ENCODE peak calls at places on chromosome 12, in seven cellular contexts. W is MM.1S, Z is HCT116, R is OCI-LY7, F is GM23338, P is SK-N-SH, G is GM23248. K is an unnamed sample. For H3K4me1, the result is how much of the 10 kb centered on the place peaks cover.

GRCh38 chr12:92488735-92489134 is 214.1 kb upstream of the PLEKHG7 start:
- DNase-seq in W (no peak), Z (no peak), R (peak), F (no peak), P (no peak), G (no peak), K (no peak)

GRCh38 chr12:29346764-29347421 is 34.1 kb downstream of the ERGIC2 start:
- DNase-seq in W (no peak), Z (no peak), R (no peak), F (no peak), P (no peak), G (peak), K (no peak)

GRCh38 chr12:24565300-24565699 is 383.6 kb downstream of the BCAT1 start:
- DNase-seq in W (no peak), Z (no peak), R (no peak), F (peak), P (no peak), G (no peak), K (no peak)

GRCh38 chr12:50059440-50060119 is 2.2 kb downstream of the ASIC1 start:
- DNase-seq in W (no peak), Z (no peak), R (no peak), F (no peak), P (no peak), G (no peak), K (no peak)

GRCh38 chr12:48853228-48853688 is 1.3 kb upstream of the DDX23 start:
- DNase-seq in W (peak), Z (peak), R (peak), F (peak), P (peak), G (peak), K (peak)

GRCh38 chr12:57214398-57214781 is 2.2 kb upstream of the NXPH4 start:
- DNase-seq in W (peak), Z (no peak), R (peak), F (peak), P (peak), G (peak), K (peak)

GRCh38 chr12:48985475-48985897 is 7.4 kb downstream of the WNT1 start:
- DNase-seq in W (no peak), Z (no peak), R (no peak), F (no peak), P (no peak), G (no peak), K (no peak)

GRCh38 chr12:48043771-48044170 is 39.5 kb upstream of the COL2A1 start:
- DNase-seq in W (no peak), Z (no peak), R (no peak), F (no peak), P (no peak), G (no peak), K (no peak)

GRCh38 chr12:48489012-48489411 is 6.7 kb downstream of the C12orf54 start:
- DNase-seq in W (no peak), Z (no peak), R (no peak), F (no peak), P (no peak), G (peak), K (no peak)

GRCh38 chr12:132559652-132560420 is 50.5 kb downstream of the LRCOL1 start:
- DNase-seq in W (peak), Z (peak), R (peak), F (peak), P (peak), G (peak), K (peak)

GRCh38 chr12:109714141-109714912 is 702 bp downstream of the FAM222A start:
- DNase-seq in W (peak), Z (no peak), R (peak), F (peak), P (peak), G (peak), K (peak)

GRCh38 chr12:103930787-103931536 is 752 bp downstream of the HSP90B1 start:
- DNase-seq in W (peak), Z (no peak), R (peak), F (peak), P (no peak), G (peak), K (peak)

GRCh38 chr12:31388713-31389112 is 62.8 kb upstream of the SINHCAF start:
- DNase-seq in W (no peak), Z (no peak), R (no peak), F (no peak), P (no peak), G (no peak), K (no peak)

GRCh38 chr12:55797068-55797467 is 20.5 kb downstream of the SARNP start:
- DNase-seq in W (no peak), Z (peak), R (peak), F (peak), P (peak), G (peak), K (peak)

GRCh38 chr12:6508087-6508486 is 14.2 kb downstream of the NCAPD2 start:
- DNase-seq in W (no peak), Z (no peak), R (no peak), F (no peak), P (no peak), G (no peak), K (no peak)

GRCh38 chr12:61706783-61707182 is 553.4 kb upstream of the USP15 start:
- DNase-seq in W (no peak), Z (no peak), R (no peak), F (no peak), P (no peak), G (no peak), K (no peak)

GRCh38 chr12:130044991-130045621 is 117.2 kb upstream of the FZD10 start:
- DNase-seq in W (no peak), Z (no peak), R (no peak), F (peak), P (no peak), G (no peak), K (no peak)

GRCh38 chr12:61676520-61676919 is 583.7 kb upstream of the USP15 start:
- DNase-seq in W (no peak), Z (no peak), R (no peak), F (no peak), P (no peak), G (no peak), K (peak)

GRCh38 chr12:116982721-116983502 is 72.2 kb downstream of the FBXW8 start:
- DNase-seq in W (no peak), Z (no peak), R (no peak), F (no peak), P (no peak), G (peak), K (no peak)

GRCh38 chr12:120076651-120077050 is 39.9 kb downstream of the RAB35 start:
- DNase-seq in W (no peak), Z (no peak), R (no peak), F (no peak), P (no peak), G (no peak), K (no peak)

GRCh38 chr12:113835433-113835832 is 130.7 kb downstream of the RBM19 start:
- DNase-seq in W (no peak), Z (no peak), R (no peak), F (no peak), P (no peak), G (no peak), K (no peak)

GRCh38 chr12:48263617-48264016 is 60.5 kb upstream of the OR10AD1 start:
- DNase-seq in W (no peak), Z (no peak), R (no peak), F (no peak), P (no peak), G (no peak), K (no peak)

GRCh38 chr12:212799-213526 is 994 bp downstream of the SLC6A12 start:
- DNase-seq in W (no peak), Z (no peak), R (no peak), F (no peak), P (peak), G (no peak), K (no peak)
- H3K4me3 ChIP-seq in W (peak), Z (no peak), R (no peak), F (no peak), P (no peak), G (no peak), K (peak)

DNA sequence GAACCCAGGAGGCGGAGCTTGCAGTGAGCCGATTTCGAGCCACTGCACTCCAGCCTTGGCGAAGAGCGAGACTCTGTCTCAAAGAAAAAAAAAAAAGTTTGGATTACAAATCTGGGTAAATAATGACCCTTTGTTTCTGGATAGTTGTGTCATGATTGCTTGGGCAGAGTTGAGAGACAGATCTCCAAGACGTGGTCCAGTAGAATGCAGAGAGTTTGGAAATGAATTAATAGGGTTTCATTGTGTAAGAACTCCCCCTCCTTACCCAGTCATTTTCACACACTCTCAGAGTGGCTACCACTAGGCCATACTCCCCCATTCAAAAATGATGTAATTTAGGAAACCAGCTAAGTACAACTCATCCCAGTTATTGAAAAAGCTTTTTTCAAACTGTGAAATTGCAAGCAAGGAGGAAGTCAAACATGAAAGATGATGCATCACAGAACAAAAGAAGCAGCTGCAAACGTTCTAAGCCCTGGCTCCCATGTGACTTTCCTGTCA is 1331.9 kb downstream of the AACS start:
- DNase-seq in W (peak), Z (no peak), R (no peak), F (no peak), P (no peak), G (peak), K (peak)
- TF ChIP-seq EZH2phosphoT487 in W (no peak), Z (no peak), R (no peak), F (no peak), P (no peak), G (no peak), K (no peak)

GRCh38 chr12:121807656-121808347 is 4.0 kb downstream of the SETD1B start:
- DNase-seq in W (no peak), Z (no peak), R (no peak), F (no peak), P (no peak), G (no peak), K (no peak)
- H3K4me1 ChIP-seq in W (under half), Z (under half), R (half or more), F (under half), P (under half), G (under half), K (under half)

DNA sequence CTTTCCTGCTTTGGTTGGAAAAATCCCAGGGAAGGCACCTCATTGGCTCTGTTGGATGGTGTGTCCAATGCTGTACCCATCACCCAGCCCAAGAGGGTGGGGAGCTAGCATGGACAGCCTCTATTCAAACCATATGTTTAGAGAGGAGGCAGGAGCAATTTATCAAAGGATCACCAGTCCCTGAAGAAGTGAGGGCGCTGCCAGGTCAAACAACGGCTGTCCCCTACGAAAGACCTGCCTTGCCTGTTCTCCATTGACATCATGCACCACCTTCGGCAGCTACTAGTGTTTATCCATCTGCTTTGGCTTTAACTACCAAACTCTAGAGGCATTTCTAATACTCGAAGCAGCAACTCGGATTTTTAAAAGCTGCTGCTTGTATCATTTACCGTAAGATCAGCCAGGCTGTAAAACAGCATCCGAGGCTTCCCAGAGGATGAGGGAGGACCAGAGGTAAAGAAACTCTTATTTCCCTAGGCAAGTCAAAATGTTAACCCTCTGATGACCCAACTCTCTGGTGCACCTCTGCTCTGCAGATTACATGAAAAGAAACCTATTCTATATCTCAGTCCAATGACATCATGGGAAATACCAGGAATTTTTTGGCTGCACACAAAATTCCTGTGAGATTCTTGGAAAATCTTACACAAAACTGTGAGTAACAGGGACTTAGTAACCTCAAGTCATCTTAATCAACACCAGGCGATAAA is 720.9 kb upstream of the TBX3 start:
- DNase-seq in W (no peak), Z (no peak), R (no peak), F (no peak), P (no peak), G (peak), K (peak)
- H3K4me3 ChIP-seq in W (no peak), Z (no peak), R (no peak), F (no peak), P (no peak), G (peak), K (no peak)

GRCh38 chr12:52903285-52903854 is 1.5 kb downstream of the KRT8 start:
- DNase-seq in W (no peak), Z (no peak), R (no peak), F (peak), P (peak), G (peak), K (peak)

GRCh38 chr12:52900166-52900895 is 4.5 kb downstream of the KRT8 start:
- DNase-seq in W (no peak), Z (no peak), R (no peak), F (no peak), P (no peak), G (no peak), K (peak)

GRCh38 chr12:52900896-52901714 is 3.8 kb downstream of the KRT8 start:
- DNase-seq in W (no peak), Z (no peak), R (no peak), F (no peak), P (no peak), G (no peak), K (no peak)

GRCh38 chr12:52903855-52904508 is 894 bp downstream of the KRT8 start:
- DNase-seq in W (no peak), Z (no peak), R (no peak), F (peak), P (peak), G (peak), K (peak)

GRCh38 chr12:52901715-52902541 is 2.9 kb downstream of the KRT8 start:
- DNase-seq in W (no peak), Z (no peak), R (no peak), F (no peak), P (no peak), G (no peak), K (no peak)
- TF ChIP-seq EZH2phosphoT487 in W (no peak), Z (no peak), R (no peak), F (no peak), P (no peak), G (no peak), K (no peak)

GRCh38 chr12:53479314-53479713 is 19.9 kb downstream of the MAP3K12 start:
- DNase-seq in W (no peak), Z (no peak), R (no peak), F (no peak), P (no peak), G (no peak), K (no peak)
- H3K4me1 ChIP-seq in W (half or more), Z (under half), R (under half), F (under half), P (under half), G (under half), K (under half)

GRCh38 chr12:26833692-26834168 is 736 bp upstream of the ITPR2 start:
- DNase-seq in W (peak), Z (no peak), R (peak), F (peak), P (peak), G (peak), K (peak)
- H3K4me3 ChIP-seq in W (peak), Z (peak), R (peak), F (peak), P (peak), G (peak), K (peak)

GRCh38 chr12:46110220-46110700 is 119.9 kb upstream of the SCAF11 start:
- DNase-seq in W (no peak), Z (no peak), R (peak), F (no peak), P (no peak), G (no peak), K (no peak)
- TF ChIP-seq EZH2phosphoT487 in W (no peak), Z (no peak), R (no peak), F (no peak), P (no peak), G (no peak), K (no peak)

GRCh38 chr12:1927751-1928351 is 9.4 kb upstream of the CACNA2D4 start:
- DNase-seq in W (no peak), Z (no peak), R (no peak), F (no peak), P (peak), G (peak), K (no peak)

GRCh38 chr12:1929985-1930815 is 11.7 kb upstream of the CACNA2D4 start:
- DNase-seq in W (no peak), Z (no peak), R (no peak), F (no peak), P (peak), G (no peak), K (no peak)

GRCh38 chr12:1930816-1931597 is 12.6 kb upstream of the CACNA2D4 start:
- DNase-seq in W (no peak), Z (no peak), R (no peak), F (no peak), P (peak), G (no peak), K (no peak)

GRCh38 chr12:1928439-1929121 is 10.1 kb upstream of the CACNA2D4 start:
- DNase-seq in W (no peak), Z (no peak), R (no peak), F (no peak), P (peak), G (no peak), K (no peak)

DNA sequence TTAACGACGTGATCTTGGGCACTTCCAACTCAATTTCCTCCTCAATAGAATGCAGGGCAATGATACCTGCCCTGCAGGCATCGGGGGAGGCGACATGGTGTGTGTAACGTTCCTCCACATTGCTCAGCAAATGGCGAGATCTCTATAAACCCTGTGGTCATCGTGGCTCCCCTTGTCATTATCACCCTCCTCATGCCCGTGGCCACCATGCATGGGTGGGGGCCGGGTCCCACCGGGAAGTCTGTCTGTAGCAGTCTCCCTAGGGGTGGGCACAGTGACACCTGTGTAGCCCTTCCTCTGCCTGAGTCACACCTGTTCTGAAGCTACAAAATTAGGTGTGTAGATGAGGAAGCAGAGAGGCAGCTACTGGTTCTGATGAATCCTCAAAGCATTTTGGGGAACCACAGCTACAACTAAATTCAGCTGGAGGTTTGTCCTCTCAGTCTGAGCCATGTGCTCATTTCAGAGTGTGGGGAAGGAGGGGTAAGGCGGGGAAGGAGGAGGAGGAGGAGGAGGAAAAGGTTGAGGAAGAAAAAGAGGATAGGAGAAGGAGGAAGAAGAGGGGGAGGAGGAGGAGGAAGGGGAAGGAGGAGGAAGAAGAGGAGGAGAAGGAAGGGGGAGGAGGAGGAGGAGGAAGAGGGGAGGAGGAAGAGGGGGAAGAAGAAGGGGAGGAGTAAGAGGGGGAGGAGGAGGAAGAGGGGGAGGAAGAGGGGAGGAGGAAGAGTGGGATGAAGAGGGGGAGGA is 11.0 kb upstream of the CACNA2D4 start:
- DNase-seq in W (no peak), Z (no peak), R (peak), F (no peak), P (peak), G (no peak), K (no peak)
- H3K4me1 ChIP-seq in W (under half), Z (under half), R (under half), F (under half), P (under half), G (under half), K (under half)

K was measured in PC-3.